ENCODE peak calls at places on chromosomes 2 and 18, in five cellular contexts. W is CD8-positive, alpha-beta memory T cell; B is hippocampal formation; O is frontal cortex; T is left kidney. V is an unnamed sample.

GRCh38 chr2:171210216-171210863 is 49.6 kb upstream of the TLK1 start:
- DNase-seq in T (no peak), O (no peak), W (no peak), B (no peak), V (no peak)

GRCh38 chr2:57190007-57190406 is 856.6 kb upstream of the VRK2 start:
- DNase-seq in B (no peak), O (no peak), W (no peak), T (peak), V (no peak)

GRCh38 chr2:73593676-73594075 is 48.5 kb downstream of the NAT8 start:
- DNase-seq in W (no peak), O (no peak), B (no peak), T (no peak), V (no peak)

GRCh38 chr2:86218124-86218523 is 18.9 kb downstream of the MRPL35 start:
- DNase-seq in T (no peak), O (no peak), W (no peak), B (no peak), V (no peak)

GRCh38 chr2:46306320-46306719 is 9.1 kb downstream of the EPAS1 start:
- DNase-seq in B (no peak), O (no peak), T (peak), W (no peak), V (no peak)

GRCh38 chr2:189082576-189082975 is 97.0 kb downstream of the COL5A2 start:
- DNase-seq in O (no peak), W (no peak), T (no peak), B (no peak), V (no peak)

GRCh38 chr18:12003894-12004293 is 22.6 kb downstream of the IMPA2 start:
- DNase-seq in B (no peak), W (no peak), T (peak), O (no peak), V (no peak)

GRCh38 chr2:235050992-235051351 is 99.2 kb downstream of the SH3BP4 start:
- DNase-seq in T (peak), O (peak), B (peak), W (no peak), V (peak)

GRCh38 chr2:49175831-49176230 is 21.5 kb upstream of the FSHR start:
- DNase-seq in O (no peak), B (no peak), T (no peak), W (no peak), V (no peak)

GRCh38 chr2:241890524-241891235 is 21.2 kb downstream of the RTP5 start:
- DNase-seq in B (no peak), W (no peak), O (no peak), T (no peak), V (no peak)

GRCh38 chr18:61929881-61930640 is 37.3 kb upstream of the RNF152 start:
- DNase-seq in B (no peak), T (no peak), W (no peak), O (no peak), V (no peak)

GRCh38 chr2:192030289-192030688 is 164.4 kb downstream of the TMEFF2 start:
- DNase-seq in W (no peak), B (no peak), T (no peak), O (no peak), V (no peak)

GRCh38 chr2:157785866-157786662 is 90.1 kb downstream of the ACVR1 start:
- DNase-seq in O (no peak), B (no peak), W (no peak), T (no peak), V (no peak)

GRCh38 chr18:28903366-28903765 is 726.4 kb upstream of the CDH2 start:
- DNase-seq in T (no peak), B (no peak), W (no peak), O (no peak), V (no peak)

GRCh38 chr2:203209538-203209937 is 29.3 kb upstream of the CYP20A1 start:
- DNase-seq in B (no peak), W (no peak), O (no peak), T (no peak), V (no peak)

GRCh38 chr18:57780318-57781127 is 22.6 kb downstream of the ATP8B1 start:
- DNase-seq in B (no peak), W (no peak), O (no peak), T (peak), V (no peak)

GRCh38 chr2:223113161-223113560 is 61.2 kb downstream of the KCNE4 start:
- DNase-seq in T (no peak), O (no peak), B (no peak), W (no peak), V (no peak)

GRCh38 chr18:3042337-3042736 is 29.4 kb upstream of the LPIN2 start:
- DNase-seq in O (no peak), W (no peak), B (no peak), T (no peak), V (no peak)

GRCh38 chr2:195498176-195498575 is 158.8 kb upstream of the SLC39A10 start:
- DNase-seq in B (no peak), O (no peak), T (no peak), W (peak), V (no peak)

GRCh38 chr2:238868067-238868524 is 20.2 kb downstream of the TWIST2 start:
- DNase-seq in B (no peak), O (no peak), W (no peak), T (no peak), V (no peak)

GRCh38 chr18:70671889-70672551 is 383.2 kb downstream of the SOCS6 start:
- DNase-seq in T (no peak), B (no peak), W (no peak), O (peak), V (peak)

GRCh38 chr2:130869441-130870160 is 32.9 kb downstream of the ARHGEF4 start:
- DNase-seq in W (no peak), O (peak), B (peak), T (no peak), V (no peak)

GRCh38 chr2:204325468-204325867 is 219.8 kb upstream of the PARD3B start:
- DNase-seq in T (peak), W (peak), B (peak), O (peak), V (no peak)

GRCh38 chr18:21980744-21981143 is 188.6 kb upstream of the GATA6 start:
- DNase-seq in T (peak), O (no peak), B (no peak), W (no peak), V (no peak)

GRCh38 chr18:50009772-50010171 is 185.2 kb downstream of the MYO5B start:
- DNase-seq in O (no peak), B (peak), W (peak), T (peak), V (no peak)

GRCh38 chr2:33214436-33214835 is 262.0 kb upstream of the RASGRP3 start:
- DNase-seq in O (no peak), T (no peak), B (no peak), W (no peak), V (no peak)

GRCh38 chr2:55148269-55148668 is 83.8 kb downstream of the CLHC1 start:
- DNase-seq in O (no peak), B (no peak), W (no peak), T (no peak), V (no peak)

GRCh38 chr2:219352448-219353023 is 20.0 kb upstream of the RESP18 start:
- DNase-seq in O (peak), W (peak), T (peak), B (peak), V (peak)

GRCh38 chr2:79717364-79718007 is 204.6 kb downstream of the CTNNA2 start:
- DNase-seq in T (peak), W (no peak), O (no peak), B (no peak), V (no peak)

V was measured in anterior cingulate cortex.